ENCODE peak calls at places on chromosomes 6 and 20, in ten cellular contexts. X is heart left ventricle, O is PC-3, P is vagina, H is heart right ventricle, V is GM23338, U is mammary epithelial cell, E is endodermal cell, C is cardiac muscle cell, Y is fibroblast of lung. K is an unnamed sample.

GRCh38 chr20:16485406-16485805 is 87.8 kb downstream of the KIF16B start:
- DNase-seq in C (no peak), E (no peak), O (no peak), X (no peak), U (no peak), V (no peak), H (no peak), P (no peak), Y (peak; percentile 31), K (no peak)

GRCh38 chr20:1918766-1919165 is 23.6 kb downstream of the SIRPA start:
- DNase-seq in V (no peak), P (no peak), Y (no peak), X (no peak), O (no peak), U (no peak), H (peak; percentile 26), E (no peak), C (no peak), K (no peak)

GRCh38 chr20:63286781-63287696 is 5.9 kb upstream of the COL20A1 start:
- DNase-seq in X (peak; percentile 25), U (no peak), P (no peak), Y (peak; percentile 7), C (no peak), E (no peak), V (no peak), O (no peak), H (peak; percentile 4), K (no peak)

GRCh38 chr20:17771206-17772004 is 71.6 kb downstream of the BANF2 start:
- DNase-seq in Y (no peak), C (peak; percentile 5), O (no peak), X (no peak), H (no peak), P (no peak), E (no peak), V (no peak), U (no peak), K (no peak)

GRCh38 chr6:166415306-166415705 is 32.6 kb upstream of the MPC1 start:
- DNase-seq in O (no peak), X (no peak), U (no peak), H (no peak), V (no peak), E (no peak), Y (no peak), P (no peak), C (no peak), K (no peak)

GRCh38 chr6:38117281-38117680 is 297.8 kb downstream of the ZFAND3 start:
- DNase-seq in U (peak; percentile 69), V (no peak), X (no peak), C (no peak), E (no peak), O (no peak), P (no peak), H (no peak), Y (no peak), K (no peak)

GRCh38 chr6:157230971-157231370 is 92.3 kb downstream of the TMEM242 start:
- DNase-seq in X (no peak), H (no peak), U (no peak), O (no peak), Y (no peak), P (no peak), C (no peak), V (no peak), E (peak; percentile 38), K (no peak)

GRCh38 chr6:78365473-78365872 is 501.9 kb upstream of the IRAK1BP1 start:
- DNase-seq in U (no peak), P (no peak), H (no peak), X (no peak), C (no peak), O (no peak), Y (no peak), V (no peak), E (no peak), K (no peak)

GRCh38 chr6:14921878-14922277 is 324.0 kb upstream of the JARID2 start:
- DNase-seq in E (no peak), H (no peak), O (no peak), C (no peak), Y (peak; percentile 32), X (peak; percentile 41), P (no peak), U (no peak), V (no peak), K (no peak)

GRCh38 chr20:50569864-50570836 is 60.0 kb downstream of the PTPN1 start:
- DNase-seq in Y (peak; percentile 59), H (no peak), E (peak; percentile 78), U (no peak), V (peak; percentile 72), P (no peak), X (no peak), O (peak; percentile 40), C (no peak), K (no peak)

DNA sequence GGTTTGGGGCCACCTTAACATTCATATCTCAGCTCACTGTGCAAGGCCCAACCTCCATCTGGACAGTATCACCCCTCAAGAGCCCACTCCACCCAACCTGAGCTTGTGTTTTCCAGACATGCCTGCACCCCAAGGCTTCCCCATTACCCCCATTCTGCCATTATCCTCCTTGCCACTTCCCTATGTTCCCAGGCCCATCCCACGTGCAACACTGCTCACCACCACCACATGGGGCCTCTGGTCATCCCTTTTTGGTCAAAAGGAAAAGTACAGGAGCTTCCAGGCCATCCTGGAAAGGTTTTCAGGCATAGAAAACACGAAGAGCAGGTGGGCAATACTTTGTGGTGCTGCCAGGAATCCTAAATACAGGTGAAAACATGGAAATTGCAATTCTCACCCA is 140.3 kb downstream of the SYNDIG1 start:
- DNase-seq in X (no peak), E (peak; percentile 58), H (no peak), O (no peak), P (peak; percentile 87), U (peak; percentile 12), V (no peak), Y (no peak), C (no peak), K (no peak)
- H3K27ac ChIP-seq in X (no peak overlapping the region), E (peak overlapping the region; percentile 22), H (no peak overlapping the region), O (no peak overlapping the region), P (no peak overlapping the region), U (no peak overlapping the region), V (no peak overlapping the region), Y (no peak overlapping the region), C (no peak overlapping the region), K (no peak overlapping the region)

GRCh38 chr6:99030915-99031314 is 83.2 kb upstream of the FBXL4 start:
- DNase-seq in V (no peak), U (no peak), E (peak; percentile 64), O (no peak), C (no peak), P (no peak), X (no peak), H (no peak), Y (no peak), K (no peak)

GRCh38 chr6:99031957-99032356 is 84.2 kb upstream of the FBXL4 start:
- DNase-seq in V (no peak), Y (no peak), O (no peak), P (no peak), U (no peak), E (no peak), X (no peak), H (no peak), C (no peak), K (no peak)

GRCh38 chr6:99024089-99024488 is 76.3 kb upstream of the FBXL4 start:
- DNase-seq in C (no peak), Y (no peak), H (no peak), E (no peak), V (no peak), O (no peak), U (no peak), P (no peak), X (no peak), K (no peak)

GRCh38 chr6:99022039-99022609 is 74.4 kb upstream of the FBXL4 start:
- DNase-seq in O (no peak), X (no peak), U (no peak), Y (no peak), H (no peak), C (no peak), E (no peak), P (no peak), V (no peak), K (no peak)

DNA sequence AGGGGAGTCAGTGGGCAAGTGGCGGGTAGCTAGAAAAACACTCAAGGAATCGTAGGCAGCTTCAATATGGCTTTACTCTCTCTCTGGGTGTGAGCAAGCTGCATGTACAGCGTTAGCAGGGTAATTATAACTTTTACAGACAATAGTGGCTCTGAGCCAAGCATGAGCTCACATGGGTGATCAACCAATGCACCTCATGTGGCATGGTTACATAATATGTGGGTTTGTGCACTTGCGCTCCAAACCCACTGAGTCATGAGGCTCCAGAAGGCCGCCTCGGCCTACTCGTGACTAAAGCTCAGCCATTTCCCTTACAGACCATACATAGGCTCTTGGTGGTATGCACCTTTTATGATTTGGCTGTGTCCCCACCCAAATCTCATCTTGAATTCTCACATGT is 78.4 kb upstream of the FBXL4 start:
- DNase-seq in U (peak; percentile 80), V (peak; percentile 52), H (no peak), X (no peak), Y (no peak), O (no peak), C (no peak), P (no peak), E (no peak), K (no peak)
- TF ChIP-seq CTCF in U (no peak), V (no peak), H (no peak), X (no peak), Y (no peak), O (no peak), C (no peak), P (no peak), E (no peak), K (no peak)

DNA sequence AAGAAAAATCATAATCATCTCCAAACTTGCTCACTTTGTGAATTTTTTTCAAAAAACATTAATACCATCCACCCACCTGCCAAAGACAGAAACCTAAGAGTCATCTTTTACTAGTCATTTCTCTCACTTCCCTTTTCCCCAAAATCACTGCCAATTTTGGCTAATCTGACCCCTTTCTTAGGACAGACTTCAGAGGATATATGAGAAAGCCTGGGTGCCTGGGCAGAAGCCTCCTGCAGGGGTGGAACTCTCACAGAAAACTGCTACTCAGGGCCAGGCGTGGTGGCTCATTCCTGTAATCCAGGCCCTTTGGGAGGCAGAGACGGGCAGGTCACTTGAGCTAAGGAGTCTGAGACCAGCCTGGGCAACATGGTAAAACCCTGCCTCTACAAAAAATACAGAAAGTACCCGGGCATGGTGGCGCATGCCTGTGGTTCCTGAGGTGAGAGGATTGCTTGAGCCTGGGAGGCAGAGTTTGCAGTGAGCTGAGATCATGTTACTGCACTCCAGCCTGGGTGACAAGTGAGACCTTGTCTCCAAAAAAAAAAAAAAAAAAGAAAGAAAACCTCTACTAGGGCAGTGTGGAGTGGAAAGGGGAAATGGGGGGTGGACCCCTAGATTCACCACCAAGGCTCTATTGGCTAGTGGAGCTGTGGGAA is 3.8 kb downstream of the DEK start:
- DNase-seq in E (peak; percentile 61), Y (peak; percentile 36), C (no peak), V (no peak), U (peak; percentile 83), H (no peak), P (no peak), O (peak; percentile 71), X (no peak), K (no peak)
- H3K27ac ChIP-seq in E (no peak overlapping the region), Y (peak overlapping the region; percentile 1), C (peak overlapping the region; percentile 41), V (peak overlapping the region; percentile 63), U (peak overlapping the region; percentile 71), H (no peak overlapping the region), P (no peak overlapping the region), O (peak overlapping the region; percentile 93), X (no peak overlapping the region), K (peak overlapping the region; percentile 85)

DNA sequence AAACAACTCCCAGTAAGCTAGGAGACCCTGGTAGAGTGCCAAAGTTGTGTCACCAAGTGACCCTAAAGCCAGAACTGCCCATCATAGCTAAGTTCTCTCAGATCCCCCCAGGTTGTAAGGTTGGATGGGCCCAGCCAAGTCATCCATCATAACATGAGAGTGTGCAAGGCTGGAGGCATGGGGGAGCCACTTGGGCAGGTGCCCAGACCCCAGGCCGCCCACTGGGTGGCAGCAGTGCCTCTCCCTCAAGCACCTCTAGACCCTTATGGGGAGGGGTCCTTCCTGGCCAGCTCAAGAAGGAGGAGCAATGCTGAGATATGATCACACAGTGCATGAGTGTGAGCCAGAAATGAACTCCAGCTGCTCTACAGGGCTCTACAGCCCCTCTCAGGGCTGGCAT is 154.5 kb downstream of the MYLK4 start:
- DNase-seq in E (peak; percentile 79), V (peak; percentile 71), C (peak; percentile 69), U (no peak), O (no peak), H (no peak), Y (no peak), X (no peak), P (no peak), K (no peak)
- TF ChIP-seq CTCF in E (peak; percentile 85), V (peak; percentile 94), C (peak; percentile 18), U (no peak), O (peak; percentile 57), H (no peak), Y (no peak), X (no peak), P (no peak), K (no peak)